ENCODE peak calls at places on chromosomes 2 and 18, in seven cellular contexts. T, I, Y, F, V, J and M are unnamed samples.

GRCh38 chr2:23594079-23594494 is 209.1 kb downstream of the KLHL29 start:
- DNase-seq in T (no peak), I (no peak), Y (peak), F (no peak), V (no peak), J (peak), M (no peak)

GRCh38 chr2:236659758-236660150 is 90.1 kb downstream of the ACKR3 start:
- DNase-seq in T (no peak), I (no peak), Y (no peak), F (peak), V (peak), J (no peak), M (no peak)

GRCh38 chr18:44852216-44852615 is 171.5 kb downstream of the SETBP1 start:
- DNase-seq in T (no peak), I (no peak), Y (no peak), F (no peak), V (no peak), J (no peak), M (no peak)

GRCh38 chr2:202035089-202035940 is 1.7 kb downstream of the FZD7 start:
- DNase-seq in T (peak), I (peak), Y (peak), F (no peak), V (peak), J (no peak), M (peak)

GRCh38 chr2:168189835-168190426 is 57.5 kb downstream of the STK39 start:
- DNase-seq in T (no peak), I (no peak), Y (no peak), F (no peak), V (no peak), J (no peak), M (no peak)

GRCh38 chr2:112154246-112155110 is 16.3 kb downstream of the FBLN7 start:
- DNase-seq in T (no peak), I (peak), Y (peak), F (no peak), V (no peak), J (no peak), M (peak)

GRCh38 chr2:109128466-109129355 is at the start of gene SH3RF3:
- DNase-seq in T (no peak), I (peak), Y (peak), F (no peak), V (peak), J (no peak), M (peak)

GRCh38 chr2:230987137-230988020 is 8.5 kb upstream of the SPATA3 start:
- DNase-seq in T (peak), I (peak), Y (peak), F (peak), V (peak), J (peak), M (peak)

GRCh38 chr2:74419345-74419744 is 2.1 kb downstream of the C2orf81 start:
- DNase-seq in T (no peak), I (no peak), Y (no peak), F (no peak), V (no peak), J (no peak), M (no peak)

GRCh38 chr2:1591978-1592907 is 152.1 kb downstream of the PXDN start:
- DNase-seq in T (peak), I (no peak), Y (peak), F (peak), V (peak), J (no peak), M (no peak)